ENCODE peak calls at places on chromosome 16, in four cellular contexts. R is AML-193, F is head of caudate nucleus, L is foreskin melanocyte. U is an unnamed sample.

GRCh38 chr16:88447881-88448280 is 5.2 kb upstream of the ZFPM1 start:
- DNase-seq in R (no peak), F (no peak), L (no peak), U (no peak)

GRCh38 chr16:51592013-51592501 is 441.0 kb upstream of the SALL1 start:
- DNase-seq in R (no peak), F (no peak), L (no peak), U (no peak)

GRCh38 chr16:3149630-3150345 is 15.0 kb downstream of the ZNF213 start:
- DNase-seq in R (peak), F (peak), L (peak), U (no peak)

GRCh38 chr16:46830417-46830901 is 521 bp downstream of the C16orf87 start:
- DNase-seq in R (no peak), F (no peak), L (no peak), U (no peak)

GRCh38 chr16:66103245-66103644 is 263.2 kb upstream of the CDH5 start:
- DNase-seq in R (no peak), F (no peak), L (peak), U (no peak)

GRCh38 chr16:67917852-67918236 is 13.8 kb downstream of the CTRL start:
- DNase-seq in R (no peak), F (peak), L (no peak), U (no peak)

GRCh38 chr16:87556941-87557459 is 45.3 kb upstream of the JPH3 start:
- DNase-seq in R (no peak), F (no peak), L (no peak), U (no peak)

GRCh38 chr16:74679983-74680382 is 13.3 kb upstream of the RFWD3 start:
- DNase-seq in R (no peak), F (no peak), L (peak), U (no peak)

GRCh38 chr16:85209526-85210121 is 97.4 kb upstream of the CIBAR2 start:
- DNase-seq in R (no peak), F (no peak), L (no peak), U (peak)

GRCh38 chr16:79261461-79261860 is 339.1 kb downstream of the MAF start:
- DNase-seq in R (peak), F (peak), L (no peak), U (no peak)

GRCh38 chr16:64012166-64012565 is 1109.7 kb downstream of the CDH11 start:
- DNase-seq in R (no peak), F (no peak), L (peak), U (no peak)

GRCh38 chr16:15576960-15577958 is 65.7 kb downstream of the MARF1 start:
- DNase-seq in R (no peak), F (no peak), L (no peak), U (no peak)

GRCh38 chr16:86619263-86619935 is 41.0 kb downstream of the FOXL1 start:
- DNase-seq in R (no peak), F (no peak), L (no peak), U (no peak)

GRCh38 chr16:65697516-65697915 is 575.7 kb upstream of the CDH11 start:
- DNase-seq in R (no peak), F (no peak), L (no peak), U (no peak)

GRCh38 chr16:69709456-69710084 is 16.8 kb downstream of the NQO1 start:
- DNase-seq in R (peak), F (no peak), L (peak), U (no peak)

GRCh38 chr16:89442990-89443726 is 47.2 kb downstream of the ANKRD11 start:
- DNase-seq in R (no peak), F (peak), L (no peak), U (no peak)

GRCh38 chr16:51532551-51532950 is 381.5 kb upstream of the SALL1 start:
- DNase-seq in R (no peak), F (no peak), L (no peak), U (no peak)

GRCh38 chr16:1500465-1501150 is 7.4 kb downstream of the TELO2 start:
- DNase-seq in R (no peak), F (no peak), L (no peak), U (no peak)

GRCh38 chr16:23020084-23020483 is 129.2 kb downstream of the USP31 start:
- DNase-seq in R (no peak), F (no peak), L (no peak), U (no peak)

GRCh38 chr16:81446318-81447275 is 2.0 kb downstream of the CMIP start:
- DNase-seq in R (no peak), F (no peak), L (no peak), U (no peak)

GRCh38 chr16:27431773-27432599 is 30.0 kb downstream of the IL21R start:
- DNase-seq in R (no peak), F (no peak), L (no peak), U (no peak)

GRCh38 chr16:81752225-81752875 is 26.7 kb upstream of the PLCG2 start:
- DNase-seq in R (peak), F (peak), L (no peak), U (no peak)

GRCh38 chr16:78551487-78552085 is 452.1 kb downstream of the WWOX start:
- DNase-seq in R (no peak), F (no peak), L (no peak), U (no peak)

GRCh38 chr16:85415196-85415988 is 197.7 kb upstream of the GSE1 start:
- DNase-seq in R (no peak), F (no peak), L (no peak), U (no peak)

GRCh38 chr16:78563905-78564304 is 464.5 kb downstream of the WWOX start:
- DNase-seq in R (no peak), F (no peak), L (no peak), U (no peak)

GRCh38 chr16:78893340-78893739 is 707.2 kb downstream of the MAF start:
- DNase-seq in R (no peak), F (no peak), L (no peak), U (no peak)

GRCh38 chr16:27571433-27572306 is 21.7 kb downstream of the KATNIP start:
- DNase-seq in R (no peak), F (no peak), L (no peak), U (no peak)

GRCh38 chr16:11316331-11317015 is 28.8 kb upstream of the RMI2 start:
- DNase-seq in R (no peak), F (no peak), L (no peak), U (no peak)

GRCh38 chr16:77613115-77613514 is 109.2 kb upstream of the NUDT7 start:
- DNase-seq in R (no peak), F (no peak), L (no peak), U (no peak)

GRCh38 chr16:89746043-89746442 is 24.7 kb downstream of the ZNF276 start:
- DNase-seq in R (no peak), F (no peak), L (no peak), U (no peak)

GRCh38 chr16:72952404-72953301 is 95.3 kb downstream of the ZFHX3 start:
- DNase-seq in R (no peak), F (no peak), L (no peak), U (no peak)

GRCh38 chr16:73197598-73197997 is 149.7 kb upstream of the ZFHX3 start:
- DNase-seq in R (no peak), F (no peak), L (no peak), U (no peak)

GRCh38 chr16:8931864-8932263 is 31.8 kb downstream of the USP7 start:
- DNase-seq in R (no peak), F (no peak), L (no peak), U (no peak)

U was measured in substantia nigra.